ENCODE peak calls at places on chromosome 18, in eight cellular contexts. K is Kasumi-1, C is fibroblast of lung, Y is NCI-H82, F is GM20000, U is astrocyte, Q is anterior cingulate cortex, X is ecto neural progenitor cell. R is an unnamed sample.

GRCh38 chr18:28041366-28041765 is 135.6 kb downstream of the CDH2 start:
- DNase-seq in F (no peak), Q (no peak), C (peak), X (peak), K (no peak), U (peak), Y (peak), R (no peak)

GRCh38 chr18:464311-464659 is 36.2 kb downstream of the COLEC12 start:
- DNase-seq in U (no peak), C (no peak), K (peak), Y (no peak), F (no peak), X (no peak), Q (no peak), R (no peak)

GRCh38 chr18:26307161-26307773 is 81.0 kb downstream of the TAF4B start:
- DNase-seq in U (peak), Q (no peak), K (peak), C (peak), F (peak), Y (peak), X (no peak), R (peak)

GRCh38 chr18:77165489-77166415 is 33.2 kb upstream of the MBP start:
- DNase-seq in C (no peak), Q (no peak), Y (no peak), K (no peak), U (no peak), F (no peak), X (no peak), R (no peak)

GRCh38 chr18:59079264-59079972 is 60.3 kb upstream of the SEC11C start:
- DNase-seq in X (no peak), K (no peak), C (no peak), F (no peak), U (no peak), Y (peak), Q (no peak), R (no peak)

GRCh38 chr18:10234281-10234680 is 220.2 kb upstream of the APCDD1 start:
- DNase-seq in K (no peak), Q (no peak), F (no peak), X (no peak), C (peak), Y (no peak), U (no peak), R (no peak)

GRCh38 chr18:35282353-35282752 is 7.7 kb downstream of the ZSCAN30 start:
- DNase-seq in K (no peak), U (peak), C (peak), Y (no peak), X (no peak), Q (no peak), F (no peak), R (no peak)

GRCh38 chr18:7198326-7198725 is 32.6 kb upstream of the LRRC30 start:
- DNase-seq in C (no peak), X (no peak), F (no peak), Y (no peak), K (no peak), Q (no peak), U (no peak), R (no peak)

GRCh38 chr18:49017813-49018552 is 67.2 kb upstream of the SMAD7 start:
- DNase-seq in K (no peak), C (no peak), Q (no peak), X (no peak), F (no peak), Y (no peak), U (no peak), R (no peak)

GRCh38 chr18:77108001-77108692 is 24.4 kb downstream of the MBP start:
- DNase-seq in K (no peak), U (peak), C (peak), Q (no peak), X (peak), F (no peak), Y (no peak), R (no peak)

GRCh38 chr18:77132369-77133050 is at the start of gene MBP:
- DNase-seq in K (peak), Q (no peak), X (peak), U (no peak), C (no peak), Y (no peak), F (peak), R (peak)

GRCh38 chr18:39173022-39173421 is 1607.4 kb upstream of the CELF4 start:
- DNase-seq in U (peak), Q (no peak), X (no peak), K (no peak), F (no peak), C (peak), Y (no peak), R (no peak)

GRCh38 chr18:8293184-8293583 is 316.1 kb upstream of the RAB12 start:
- DNase-seq in F (no peak), K (no peak), Q (no peak), Y (no peak), U (no peak), X (no peak), C (no peak), R (no peak)

GRCh38 chr18:13412901-13413300 is 194.3 kb downstream of the LDLRAD4 start:
- DNase-seq in Y (no peak), X (no peak), C (no peak), F (no peak), Q (no peak), K (no peak), U (no peak), R (no peak)